ENCODE peak calls at places on chromosome 10, in four cellular contexts. A, H, X and Q are unnamed samples. For H3K4me1, the result is how much of the 10 kb centered on the place peaks cover.

GRCh38 chr10:122986340-122986739 is 6.1 kb downstream of the PSTK start:
- DNase-seq in H (no peak), A (no peak), X (no peak), Q (no peak)

GRCh38 chr10:63523015-63523414 is 1.8 kb downstream of the REEP3 start:
- DNase-seq in H (no peak), A (no peak), X (no peak), Q (no peak)

GRCh38 chr10:69901022-69901421 is 99.3 kb downstream of the COL13A1 start:
- DNase-seq in H (no peak), A (no peak), X (no peak), Q (no peak)

GRCh38 chr10:64286533-64286932 is 765.3 kb downstream of the REEP3 start:
- DNase-seq in X (no peak), H (no peak), A (no peak), Q (no peak)

GRCh38 chr10:107340345-107340744 is 175.8 kb upstream of the SORCS1 start:
- DNase-seq in X (peak), H (no peak), A (no peak), Q (no peak)

GRCh38 chr10:11810313-11810766 is 12.8 kb upstream of the PROSER2 start:
- DNase-seq in H (peak), X (no peak), A (no peak), Q (peak)

GRCh38 chr10:74079914-74080590 is 70.6 kb downstream of the AP3M1 start:
- DNase-seq in X (no peak), H (no peak), A (no peak), Q (peak)

GRCh38 chr10:71511206-71511605 is 114.5 kb downstream of the CDH23 start:
- DNase-seq in X (no peak), H (no peak), A (no peak), Q (no peak)

GRCh38 chr10:61943699-61944444 is 42.4 kb downstream of the ARID5B start:
- DNase-seq in H (no peak), A (no peak), X (no peak), Q (peak)

GRCh38 chr10:120486671-120487205 is 29.7 kb downstream of the PLPP4 start:
- DNase-seq in H (no peak), X (no peak), A (peak), Q (peak)

GRCh38 chr10:49053053-49053997 is 62.0 kb downstream of the VSTM4 start:
- DNase-seq in A (no peak), X (no peak), H (peak), Q (peak)

GRCh38 chr10:17444062-17444714 is 10.2 kb downstream of the ST8SIA6 start:
- DNase-seq in X (no peak), A (no peak), H (no peak), Q (no peak)

GRCh38 chr10:124093076-124093773 is at the start of gene CHST15:
- DNase-seq in A (peak), X (peak), H (peak), Q (no peak)

GRCh38 chr10:100828744-100829102 is 83.3 kb downstream of the PAX2 start:
- DNase-seq in H (no peak), X (peak), A (no peak), Q (no peak)

GRCh38 chr10:73625884-73626753 is 15.2 kb downstream of the MYOZ1 start:
- DNase-seq in X (peak), H (peak), A (peak), Q (peak)

GRCh38 chr10:12981570-12981969 is 19.9 kb downstream of the CCDC3 start:
- DNase-seq in A (no peak), X (no peak), H (no peak), Q (peak)

GRCh38 chr10:18229839-18230238 is 89.6 kb downstream of the CACNB2 start:
- DNase-seq in H (no peak), A (no peak), X (no peak), Q (no peak)

GRCh38 chr10:116461680-116462079 is 34.0 kb downstream of the PNLIPRP3 start:
- DNase-seq in H (no peak), A (no peak), X (no peak), Q (no peak)

GRCh38 chr10:110613341-110613995 is 30.7 kb upstream of the RBM20 start:
- DNase-seq in H (no peak), X (no peak), A (no peak), Q (no peak)

GRCh38 chr10:3898821-3899220 is 113.8 kb upstream of the KLF6 start:
- DNase-seq in X (no peak), H (no peak), A (no peak), Q (no peak)

GRCh38 chr10:109894516-109894915 is 28.8 kb downstream of the XPNPEP1 start:
- DNase-seq in X (no peak), A (no peak), H (peak), Q (no peak)

GRCh38 chr10:87531908-87532622 is 27.4 kb downstream of the MINPP1 start:
- DNase-seq in A (no peak), H (no peak), X (no peak), Q (peak)

GRCh38 chr10:69655868-69656555 is 26.0 kb downstream of the FAM241B start:
- DNase-seq in H (no peak), A (no peak), X (no peak), Q (no peak)

DNA sequence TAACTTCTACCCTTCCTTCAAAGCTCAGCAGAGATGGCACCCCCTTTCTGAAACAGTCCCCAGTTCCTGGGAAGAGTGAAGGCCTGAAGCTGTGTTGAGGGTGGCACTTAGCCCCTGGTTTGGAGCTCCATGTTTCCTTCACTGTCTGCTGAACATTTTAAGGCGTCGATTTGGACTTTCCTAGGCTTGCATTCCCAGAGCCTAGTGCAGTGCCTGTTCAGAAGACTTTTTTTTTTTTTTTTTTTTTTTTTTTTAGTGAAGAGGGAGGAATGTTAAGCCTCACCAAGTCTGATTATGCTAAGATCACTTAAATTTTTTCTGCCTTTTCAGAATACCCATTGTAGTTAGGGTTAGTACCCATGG is 97.0 kb downstream of the PFKFB3 start:
- DNase-seq in X (no peak), H (no peak), A (no peak), Q (no peak)
- H3K4me1 ChIP-seq in X (under half), H (under half), A (under half), Q (under half)

DNA sequence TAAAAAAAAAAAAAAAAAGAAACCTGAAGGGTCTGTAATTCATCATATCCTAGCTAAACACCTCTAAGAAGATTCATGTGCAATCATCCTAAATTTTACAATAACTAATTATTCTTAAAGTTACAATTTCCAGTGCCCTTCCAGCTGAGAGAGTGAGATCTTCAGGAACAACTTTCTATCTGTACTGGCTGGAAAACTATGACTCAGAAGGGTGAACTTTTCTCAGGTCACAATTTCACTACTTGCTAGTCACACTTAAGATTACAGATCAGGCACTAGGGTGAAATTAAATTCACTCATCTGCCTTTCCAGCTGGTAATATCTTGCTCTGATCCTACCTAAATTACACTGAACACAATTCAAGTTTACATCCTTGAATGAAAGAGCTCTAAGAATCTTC is 158.8 kb downstream of the ANK3 start:
- DNase-seq in A (no peak), X (no peak), H (no peak), Q (no peak)
- H3K4me3 ChIP-seq in A (no peak), X (no peak), H (no peak), Q (no peak)

GRCh38 chr10:26738354-26738753 is 40.9 kb downstream of the PDSS1 start:
- DNase-seq in H (no peak), A (no peak), X (peak), Q (no peak)
- H3K27ac ChIP-seq in H (no peak), A (no peak), X (peak), Q (no peak)

GRCh38 chr10:30992671-30993070 is 39.0 kb downstream of the ZNF438 start:
- DNase-seq in H (peak), X (no peak), A (no peak), Q (no peak)
- H3K4me1 ChIP-seq in H (under half), X (under half), A (under half), Q (under half)